ENCODE peak calls at places on chromosomes 1 and 21, in seven cellular contexts. One of them, this sample, is unnamed. For H4K20me1, the result is how much of the 10 kb centered on the place peaks cover.

GRCh38 chr1:45843474-45843905 is 40.1 kb downstream of the MAST2 start:
- DNase-seq in astrocyte: peak
- DNase-seq in K562: no peak
- DNase-seq in neural progenitor cell: no peak
- DNase-seq in PC-3: peak
- DNase-seq in hepatocyte: no peak
- DNase-seq in mammary epithelial cell: no peak
- DNase-seq in this sample: peak

GRCh38 chr1:92544756-92545165 is 58.0 kb upstream of the GFI1 start:
- DNase-seq in astrocyte: peak
- DNase-seq in K562: peak
- DNase-seq in neural progenitor cell: no peak
- DNase-seq in PC-3: no peak
- DNase-seq in hepatocyte: no peak
- DNase-seq in mammary epithelial cell: no peak
- DNase-seq in this sample: peak

GRCh38 chr1:42943166-42943565 is 15.5 kb downstream of the SLC2A1 start:
- DNase-seq in astrocyte: peak
- DNase-seq in K562: no peak
- DNase-seq in neural progenitor cell: no peak
- DNase-seq in PC-3: peak
- DNase-seq in hepatocyte: no peak
- DNase-seq in mammary epithelial cell: peak
- DNase-seq in this sample: no peak

GRCh38 chr1:173870252-173871075 is 2.3 kb downstream of the ZBTB37 start:
- DNase-seq in astrocyte: no peak
- DNase-seq in K562: peak
- DNase-seq in neural progenitor cell: no peak
- DNase-seq in PC-3: no peak
- DNase-seq in hepatocyte: no peak
- DNase-seq in mammary epithelial cell: no peak
- DNase-seq in this sample: no peak

GRCh38 chr21:42478504-42478903 is 17.5 kb downstream of the RSPH1 start:
- DNase-seq in astrocyte: no peak
- DNase-seq in K562: no peak
- DNase-seq in neural progenitor cell: no peak
- DNase-seq in PC-3: no peak
- DNase-seq in hepatocyte: no peak
- DNase-seq in mammary epithelial cell: no peak
- DNase-seq in this sample: no peak

GRCh38 chr1:43414634-43415223 is 25.0 kb downstream of the SZT2 start:
- DNase-seq in astrocyte: peak
- DNase-seq in K562: peak
- DNase-seq in neural progenitor cell: peak
- DNase-seq in PC-3: peak
- DNase-seq in hepatocyte: peak
- DNase-seq in mammary epithelial cell: peak
- DNase-seq in this sample: peak

GRCh38 chr1:26785611-26786436 is 1.9 kb upstream of the PIGV start:
- DNase-seq in astrocyte: peak
- DNase-seq in K562: no peak
- DNase-seq in neural progenitor cell: peak
- DNase-seq in PC-3: no peak
- DNase-seq in hepatocyte: no peak
- DNase-seq in mammary epithelial cell: no peak
- DNase-seq in this sample: peak

GRCh38 chr1:35715568-35716002 is 3.1 kb downstream of the C1orf216 start:
- DNase-seq in astrocyte: peak
- DNase-seq in K562: peak
- DNase-seq in neural progenitor cell: peak
- DNase-seq in PC-3: peak
- DNase-seq in hepatocyte: peak
- DNase-seq in mammary epithelial cell: peak
- DNase-seq in this sample: peak

GRCh38 chr1:56359036-56359435 is 220.3 kb downstream of the PLPP3 start:
- DNase-seq in astrocyte: no peak
- DNase-seq in K562: no peak
- DNase-seq in neural progenitor cell: no peak
- DNase-seq in PC-3: no peak
- DNase-seq in hepatocyte: no peak
- DNase-seq in mammary epithelial cell: no peak
- DNase-seq in this sample: no peak

GRCh38 chr1:65958561-65959350 is 166.1 kb downstream of the PDE4B start:
- DNase-seq in astrocyte: no peak
- DNase-seq in K562: peak
- DNase-seq in neural progenitor cell: peak
- DNase-seq in PC-3: peak
- DNase-seq in hepatocyte: peak
- DNase-seq in mammary epithelial cell: peak
- DNase-seq in this sample: peak

GRCh38 chr1:211198111-211198510 is 61.1 kb upstream of the RCOR3 start:
- DNase-seq in astrocyte: peak
- DNase-seq in K562: no peak
- DNase-seq in neural progenitor cell: no peak
- DNase-seq in PC-3: peak
- DNase-seq in hepatocyte: peak
- DNase-seq in mammary epithelial cell: peak
- DNase-seq in this sample: peak

GRCh38 chr1:36279110-36279788 is 26.9 kb upstream of the SH3D21 start:
- DNase-seq in astrocyte: peak
- DNase-seq in K562: no peak
- DNase-seq in neural progenitor cell: no peak
- DNase-seq in PC-3: no peak
- DNase-seq in hepatocyte: no peak
- DNase-seq in mammary epithelial cell: no peak
- DNase-seq in this sample: peak

GRCh38 chr1:246588322-246588721 is 22.1 kb downstream of the CNST start:
- DNase-seq in astrocyte: peak
- DNase-seq in K562: no peak
- DNase-seq in neural progenitor cell: no peak
- DNase-seq in PC-3: peak
- DNase-seq in hepatocyte: no peak
- DNase-seq in mammary epithelial cell: peak
- DNase-seq in this sample: peak

GRCh38 chr21:44971672-44971995 is 31.8 kb downstream of the SLX9 start:
- DNase-seq in astrocyte: no peak
- DNase-seq in K562: no peak
- DNase-seq in neural progenitor cell: no peak
- DNase-seq in PC-3: no peak
- DNase-seq in hepatocyte: no peak
- DNase-seq in mammary epithelial cell: no peak
- DNase-seq in this sample: no peak

GRCh38 chr1:150259758-150260669 is 2.4 kb downstream of the CA14 start:
- DNase-seq in astrocyte: no peak
- DNase-seq in K562: no peak
- DNase-seq in neural progenitor cell: peak
- DNase-seq in PC-3: peak
- DNase-seq in hepatocyte: peak
- DNase-seq in mammary epithelial cell: peak
- DNase-seq in this sample: peak
- H4K20me1 ChIP-seq in astrocyte: under half
- H4K20me1 ChIP-seq in K562: under half
- H4K20me1 ChIP-seq in neural progenitor cell: under half
- H4K20me1 ChIP-seq in PC-3: under half
- H4K20me1 ChIP-seq in hepatocyte: under half
- H4K20me1 ChIP-seq in mammary epithelial cell: under half
- H4K20me1 ChIP-seq in this sample: under half

GRCh38 chr21:25342811-25343210 is 264.5 kb downstream of the MRPL39 start:
- DNase-seq in astrocyte: peak
- DNase-seq in K562: no peak
- DNase-seq in neural progenitor cell: no peak
- DNase-seq in PC-3: no peak
- DNase-seq in hepatocyte: no peak
- DNase-seq in mammary epithelial cell: no peak
- DNase-seq in this sample: no peak
- H4K20me1 ChIP-seq in astrocyte: under half
- H4K20me1 ChIP-seq in K562: under half
- H4K20me1 ChIP-seq in neural progenitor cell: under half
- H4K20me1 ChIP-seq in PC-3: under half
- H4K20me1 ChIP-seq in hepatocyte: under half
- H4K20me1 ChIP-seq in mammary epithelial cell: under half
- H4K20me1 ChIP-seq in this sample: under half

DNA sequence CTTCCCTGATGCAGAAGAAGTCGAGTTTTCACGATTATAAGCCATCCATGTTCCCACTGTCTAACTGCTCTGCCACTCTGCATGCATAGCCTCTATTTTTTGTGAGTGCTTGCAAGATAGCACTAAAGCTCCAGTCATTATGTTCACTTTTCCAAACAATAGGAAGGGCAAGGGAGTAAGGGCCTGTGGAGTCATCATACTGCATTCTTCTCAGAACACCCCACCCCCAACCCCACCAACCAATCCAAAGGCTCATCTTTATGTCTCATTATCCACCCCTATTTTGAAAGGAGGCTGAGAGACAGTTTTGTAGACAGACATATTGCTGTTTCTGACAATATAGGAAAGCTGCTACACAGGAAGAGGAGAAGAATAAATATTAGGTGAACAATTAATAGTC is 471.7 kb upstream of the ADGRL2 start:
- DNase-seq in astrocyte: no peak
- DNase-seq in K562: no peak
- DNase-seq in neural progenitor cell: no peak
- DNase-seq in PC-3: no peak
- DNase-seq in hepatocyte: no peak
- DNase-seq in mammary epithelial cell: no peak
- DNase-seq in this sample: no peak
- H4K20me1 ChIP-seq in astrocyte: under half
- H4K20me1 ChIP-seq in K562: under half
- H4K20me1 ChIP-seq in neural progenitor cell: under half
- H4K20me1 ChIP-seq in PC-3: under half
- H4K20me1 ChIP-seq in hepatocyte: under half
- H4K20me1 ChIP-seq in mammary epithelial cell: under half
- H4K20me1 ChIP-seq in this sample: under half

DNA sequence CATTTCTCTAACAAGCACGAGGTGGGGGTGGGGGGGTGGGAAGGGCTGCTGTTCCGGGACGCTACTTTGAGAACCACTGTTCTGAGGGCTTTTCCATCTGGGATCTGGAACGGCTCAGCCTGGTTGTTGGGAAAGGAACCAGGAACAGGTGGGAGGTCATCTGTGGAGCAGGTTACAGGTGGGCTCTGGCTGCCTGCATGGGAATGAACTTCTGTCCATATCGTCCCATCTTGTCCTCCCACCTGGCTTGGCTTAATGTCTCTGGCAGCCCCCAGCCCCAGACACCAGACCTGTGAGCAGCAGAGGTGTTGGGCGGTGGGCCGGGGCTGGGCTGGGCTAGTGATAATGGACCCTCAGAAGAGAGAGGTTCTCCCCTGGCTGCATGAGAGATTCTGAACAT is 69.4 kb upstream of the TARDBP start:
- DNase-seq in astrocyte: no peak
- DNase-seq in K562: no peak
- DNase-seq in neural progenitor cell: no peak
- DNase-seq in PC-3: no peak
- DNase-seq in hepatocyte: no peak
- DNase-seq in mammary epithelial cell: no peak
- DNase-seq in this sample: no peak
- H4K20me1 ChIP-seq in astrocyte: under half
- H4K20me1 ChIP-seq in K562: under half
- H4K20me1 ChIP-seq in neural progenitor cell: under half
- H4K20me1 ChIP-seq in PC-3: under half
- H4K20me1 ChIP-seq in hepatocyte: under half
- H4K20me1 ChIP-seq in mammary epithelial cell: under half
- H4K20me1 ChIP-seq in this sample: under half

DNA sequence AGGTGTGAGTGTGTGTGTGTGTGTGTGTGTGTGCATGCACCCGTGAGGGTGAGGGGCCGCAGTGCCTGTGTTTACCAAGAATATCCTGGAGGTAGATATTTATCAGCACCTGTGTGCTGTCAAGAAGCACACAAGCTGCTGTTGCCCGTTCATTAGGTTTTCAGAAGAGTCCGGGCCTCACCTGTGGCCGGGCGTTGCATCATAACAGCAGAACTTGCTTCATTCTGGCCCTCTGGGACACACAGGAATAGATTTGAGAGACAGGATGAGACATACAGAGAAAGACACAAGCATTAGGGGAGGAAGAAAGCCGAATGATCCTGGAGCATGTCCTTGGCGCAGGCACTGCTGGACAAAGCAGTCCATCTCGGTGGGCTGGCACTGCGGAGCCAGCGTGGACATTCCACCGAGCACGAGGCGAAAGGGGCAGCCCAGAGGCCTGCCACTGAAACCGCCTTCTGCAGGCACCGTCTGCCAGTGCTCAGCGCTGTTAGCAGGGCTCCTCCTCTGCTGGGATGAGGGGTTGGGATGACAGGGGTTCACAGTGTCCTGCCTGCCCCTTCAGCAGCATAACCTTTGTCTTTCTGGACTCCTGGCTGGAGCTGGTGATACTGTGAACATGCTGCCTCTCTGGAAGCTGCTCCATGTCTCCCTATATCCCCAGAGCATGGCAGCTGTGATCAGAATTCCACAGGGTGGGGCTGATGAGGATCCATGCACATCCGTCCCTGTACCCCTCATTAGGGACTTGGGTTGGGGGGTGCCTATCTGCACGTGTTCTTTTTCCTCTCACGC is 81.1 kb downstream of the PEX14 start:
- DNase-seq in astrocyte: no peak
- DNase-seq in K562: no peak
- DNase-seq in neural progenitor cell: peak
- DNase-seq in PC-3: no peak
- DNase-seq in hepatocyte: peak
- DNase-seq in mammary epithelial cell: peak
- DNase-seq in this sample: no peak
- H4K20me1 ChIP-seq in astrocyte: under half
- H4K20me1 ChIP-seq in K562: under half
- H4K20me1 ChIP-seq in neural progenitor cell: half or more
- H4K20me1 ChIP-seq in PC-3: under half
- H4K20me1 ChIP-seq in hepatocyte: under half
- H4K20me1 ChIP-seq in mammary epithelial cell: under half
- H4K20me1 ChIP-seq in this sample: under half